ENCODE peak calls at places on chromosome 5, in six cellular contexts. C, I, U, V, D and P are unnamed samples.

GRCh38 chr5:172959824-172960799 is 888 bp downstream of the RPL26L1 start:
- DNase-seq in C (no peak), I (no peak), V (no peak), D (no peak), U (peak; percentile 45), P (no peak)

GRCh38 chr5:110032386-110032785 is 342.7 kb downstream of the MAN2A1 start:
- DNase-seq in V (no peak), U (no peak), D (no peak), I (no peak), C (no peak), P (no peak)

GRCh38 chr5:173840111-173840983 is 47.8 kb upstream of the CPEB4 start:
- DNase-seq in C (no peak), I (no peak), U (no peak), D (no peak), V (no peak), P (no peak)

GRCh38 chr5:177077335-177077734 is 9.4 kb upstream of the FGFR4 start:
- DNase-seq in D (no peak), I (no peak), V (peak; percentile 18), U (no peak), C (no peak), P (no peak)

GRCh38 chr5:163565931-163566608 is 60.7 kb downstream of the MAT2B start:
- DNase-seq in C (peak; percentile 23), U (peak; percentile 64), D (peak; percentile 1), I (no peak), V (peak; percentile 20), P (no peak)

GRCh38 chr5:103244398-103244797 is 14.2 kb upstream of the MACIR start:
- DNase-seq in U (no peak), V (no peak), D (no peak), C (no peak), I (no peak), P (no peak)

GRCh38 chr5:11588803-11589202 is 315.4 kb downstream of the CTNND2 start:
- DNase-seq in C (peak; percentile 23), D (no peak), V (no peak), U (no peak), I (no peak), P (peak; percentile 45)

GRCh38 chr5:150625831-150626746 is 14.4 kb upstream of the SYNPO start:
- DNase-seq in U (no peak), V (no peak), D (no peak), I (no peak), C (no peak), P (no peak)

GRCh38 chr5:119285070-119285916 is 70.5 kb upstream of the TNFAIP8 start:
- DNase-seq in U (no peak), I (no peak), D (no peak), C (no peak), V (no peak), P (no peak)

GRCh38 chr5:77167695-77168111 is 42.8 kb upstream of the PDE8B start:
- DNase-seq in C (peak; percentile 89), I (no peak), V (peak; percentile 37), U (peak; percentile 39), D (peak; percentile 91), P (no peak)

GRCh38 chr5:127011151-127011550 is 19.2 kb downstream of the MARCHF3 start:
- DNase-seq in I (no peak), V (peak; percentile 71), D (peak; percentile 61), U (no peak), C (peak; percentile 89), P (no peak)

GRCh38 chr5:111948517-111948916 is 191.5 kb upstream of the NREP start:
- DNase-seq in U (no peak), I (no peak), D (peak; percentile 96), C (peak; percentile 95), V (peak; percentile 92), P (no peak)

GRCh38 chr5:170301901-170302728 is 4.5 kb upstream of the LCP2 start:
- DNase-seq in V (no peak), I (no peak), U (no peak), D (no peak), C (no peak), P (no peak)

GRCh38 chr5:43227655-43228054 is 35.6 kb downstream of the NIM1K start:
- DNase-seq in C (peak; percentile 55), U (peak; percentile 59), I (peak; percentile 46), D (peak; percentile 25), V (peak; percentile 49), P (no peak)

GRCh38 chr5:113050606-113051391 is 74.2 kb downstream of the DCP2 start:
- DNase-seq in D (peak; percentile 65), C (peak; percentile 83), U (no peak), I (no peak), V (peak; percentile 67), P (no peak)

GRCh38 chr5:55638455-55638854 is 73.7 kb downstream of the SLC38A9 start:
- DNase-seq in U (peak; percentile 33), I (no peak), V (no peak), D (no peak), C (peak; percentile 40), P (no peak)

GRCh38 chr5:56507348-56507930 is 274.3 kb upstream of the ANKRD55 start:
- DNase-seq in I (no peak), V (no peak), D (no peak), C (no peak), U (peak; percentile 45), P (no peak)

GRCh38 chr5:176614805-176615478 is 5.0 kb upstream of the GPRIN1 start:
- DNase-seq in V (peak; percentile 73), U (peak; percentile 80), D (peak; percentile 76), C (peak; percentile 70), I (no peak), P (peak; percentile 20)

GRCh38 chr5:51389582-51390463 is 6.6 kb downstream of the ISL1 start:
- DNase-seq in D (no peak), V (no peak), U (peak; percentile 50), C (no peak), I (peak; percentile 58), P (no peak)

GRCh38 chr5:157059093-157059539 is at the start of gene HAVCR1:
- DNase-seq in D (no peak), U (peak; percentile 87), C (no peak), V (no peak), I (no peak), P (no peak)